ENCODE peak calls at places on chromosome 11, in four cellular contexts. One of them, this sample, is unnamed.

GRCh38 chr11:75862437-75862836 is 47.4 kb downstream of the UVRAG start:
- DNase-seq in PC-3: no peak
- DNase-seq in AG09309: no peak
- DNase-seq in A549: no peak
- DNase-seq in this sample: no peak

GRCh38 chr11:27875480-27876208 is 175.4 kb upstream of the BDNF start:
- DNase-seq in PC-3: peak
- DNase-seq in AG09309: no peak
- DNase-seq in A549: no peak
- DNase-seq in this sample: peak

GRCh38 chr11:74877132-74877531 is 71.8 kb downstream of the XRRA1 start:
- DNase-seq in PC-3: peak
- DNase-seq in A549: peak
- DNase-seq in AG09309: no peak
- DNase-seq in this sample: no peak

GRCh38 chr11:47057374-47057773 is 119.3 kb downstream of the ARFGAP2 start:
- DNase-seq in AG09309: no peak
- DNase-seq in PC-3: no peak
- DNase-seq in A549: no peak
- DNase-seq in this sample: no peak

GRCh38 chr11:86800076-86800955 is at the start of gene PRSS23:
- DNase-seq in PC-3: peak
- DNase-seq in A549: peak
- DNase-seq in AG09309: no peak
- DNase-seq in this sample: peak

GRCh38 chr11:124394408-124394807 is 4.4 kb downstream of the OR8B3 start:
- DNase-seq in AG09309: no peak
- DNase-seq in PC-3: peak
- DNase-seq in A549: peak
- DNase-seq in this sample: peak

GRCh38 chr11:16771350-16772140 is 33.1 kb downstream of the C11orf58 start:
- DNase-seq in A549: no peak
- DNase-seq in AG09309: no peak
- DNase-seq in PC-3: no peak
- DNase-seq in this sample: no peak

GRCh38 chr11:44572884-44573283 is 7.4 kb downstream of the CD82 start:
- DNase-seq in A549: no peak
- DNase-seq in AG09309: no peak
- DNase-seq in PC-3: no peak
- DNase-seq in this sample: peak

GRCh38 chr11:105789579-105789978 is 179.7 kb downstream of the GRIA4 start:
- DNase-seq in AG09309: no peak
- DNase-seq in PC-3: no peak
- DNase-seq in A549: no peak
- DNase-seq in this sample: no peak

GRCh38 chr11:18775492-18776292 is 15.9 kb downstream of the PTPN5 start:
- DNase-seq in AG09309: no peak
- DNase-seq in A549: peak
- DNase-seq in PC-3: peak
- DNase-seq in this sample: peak

GRCh38 chr11:134004406-134005197 is 47.8 kb upstream of the IGSF9B start:
- DNase-seq in PC-3: no peak
- DNase-seq in AG09309: no peak
- DNase-seq in A549: no peak
- DNase-seq in this sample: no peak

GRCh38 chr11:1864216-1864615 is 11.3 kb downstream of the LSP1 start:
- DNase-seq in A549: no peak
- DNase-seq in PC-3: no peak
- DNase-seq in AG09309: no peak
- DNase-seq in this sample: no peak

GRCh38 chr11:11826260-11826659 is 15.5 kb upstream of the USP47 start:
- DNase-seq in AG09309: no peak
- DNase-seq in PC-3: no peak
- DNase-seq in A549: no peak
- DNase-seq in this sample: no peak

GRCh38 chr11:19283998-19284397 is 43.3 kb upstream of the E2F8 start:
- DNase-seq in A549: no peak
- DNase-seq in AG09309: no peak
- DNase-seq in PC-3: no peak
- DNase-seq in this sample: no peak

GRCh38 chr11:69000391-69000790 is 12.7 kb downstream of the MRGPRF start:
- DNase-seq in PC-3: no peak
- DNase-seq in A549: no peak
- DNase-seq in AG09309: no peak
- DNase-seq in this sample: no peak

GRCh38 chr11:43747130-43747802 is 66.7 kb downstream of the HSD17B12 start:
- DNase-seq in AG09309: no peak
- DNase-seq in PC-3: no peak
- DNase-seq in A549: no peak
- DNase-seq in this sample: no peak

GRCh38 chr11:81080476-81080875 is 1639.6 kb upstream of the TENM4 start:
- DNase-seq in A549: no peak
- DNase-seq in PC-3: no peak
- DNase-seq in AG09309: no peak
- DNase-seq in this sample: no peak

GRCh38 chr11:61907871-61908729 is 9.3 kb downstream of the RAB3IL1 start:
- DNase-seq in PC-3: no peak
- DNase-seq in AG09309: no peak
- DNase-seq in A549: no peak
- DNase-seq in this sample: no peak

GRCh38 chr11:469684-470667 is 19.9 kb downstream of the PTDSS2 start:
- DNase-seq in A549: peak
- DNase-seq in PC-3: peak
- DNase-seq in AG09309: no peak
- DNase-seq in this sample: peak
- TF ChIP-seq CTCF in A549: no peak
- TF ChIP-seq CTCF in PC-3: peak
- TF ChIP-seq CTCF in AG09309: peak
- TF ChIP-seq CTCF in this sample: peak

GRCh38 chr11:70645537-70645936 is 247.2 kb downstream of the CTTN start:
- DNase-seq in A549: no peak
- DNase-seq in PC-3: no peak
- DNase-seq in AG09309: no peak
- DNase-seq in this sample: no peak
- H3K4me3 ChIP-seq in A549: no peak
- H3K4me3 ChIP-seq in PC-3: no peak
- H3K4me3 ChIP-seq in AG09309: no peak
- H3K4me3 ChIP-seq in this sample: no peak

GRCh38 chr11:126857860-126858808 is 142.4 kb downstream of the KIRREL3 start:
- DNase-seq in AG09309: no peak
- DNase-seq in PC-3: no peak
- DNase-seq in A549: peak
- DNase-seq in this sample: peak

GRCh38 chr11:126861796-126862195 is 138.8 kb downstream of the KIRREL3 start:
- DNase-seq in PC-3: no peak
- DNase-seq in A549: no peak
- DNase-seq in AG09309: no peak
- DNase-seq in this sample: no peak

GRCh38 chr11:126864934-126865333 is 135.6 kb downstream of the KIRREL3 start:
- DNase-seq in AG09309: no peak
- DNase-seq in A549: no peak
- DNase-seq in PC-3: no peak
- DNase-seq in this sample: no peak

GRCh38 chr11:126863294-126863997 is 137.1 kb downstream of the KIRREL3 start:
- DNase-seq in AG09309: no peak
- DNase-seq in PC-3: no peak
- DNase-seq in A549: no peak
- DNase-seq in this sample: no peak

DNA sequence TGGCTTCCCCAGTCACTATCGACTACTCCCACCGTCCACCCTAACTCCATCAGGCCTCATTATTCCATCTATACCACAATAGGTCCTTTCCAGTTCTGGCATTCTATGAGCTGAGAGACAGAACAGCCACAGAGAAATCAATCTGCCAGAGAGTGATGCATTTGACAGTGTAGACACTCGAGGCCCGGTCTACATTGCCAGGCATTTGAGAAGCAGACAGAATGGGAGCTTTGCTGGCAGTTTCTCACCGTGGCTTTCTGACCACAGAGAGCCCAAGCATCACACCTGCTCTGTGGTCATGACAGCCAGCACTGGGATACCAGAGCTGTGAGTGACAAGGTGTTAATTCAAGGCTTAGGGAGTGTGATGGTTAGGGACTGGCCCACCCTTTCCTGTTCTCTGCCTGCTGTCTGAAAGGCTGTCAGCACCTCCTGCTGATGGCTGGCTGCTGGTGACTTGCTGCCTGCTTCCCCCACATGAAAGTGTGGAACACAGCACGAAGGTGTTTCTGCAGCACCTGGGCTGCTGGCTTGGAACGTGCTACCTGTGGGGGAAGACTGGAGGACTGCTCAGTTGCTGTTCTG is 137.8 kb downstream of the KIRREL3 start:
- DNase-seq in A549: no peak
- DNase-seq in AG09309: no peak
- DNase-seq in PC-3: no peak
- DNase-seq in this sample: no peak
- TF ChIP-seq CTCF in A549: no peak
- TF ChIP-seq CTCF in AG09309: no peak
- TF ChIP-seq CTCF in PC-3: no peak
- TF ChIP-seq CTCF in this sample: no peak

DNA sequence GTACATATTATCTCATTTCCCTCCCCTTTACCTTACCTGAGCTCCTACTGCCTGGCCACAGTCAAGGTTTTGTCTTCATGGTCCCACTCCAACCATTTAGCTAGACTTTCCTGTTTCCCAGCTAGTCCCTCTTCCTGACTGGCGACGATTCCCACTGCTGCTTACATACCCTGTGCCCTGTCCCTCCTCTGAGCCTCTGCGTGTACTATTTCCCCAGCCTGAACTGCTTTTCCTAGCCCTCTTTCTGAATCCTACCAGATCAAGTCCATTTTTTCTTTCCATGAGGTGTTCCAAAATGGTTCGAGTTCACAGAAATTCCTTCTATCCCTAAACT is 23.4 kb downstream of the MRPL16 start:
- DNase-seq in AG09309: no peak
- DNase-seq in PC-3: no peak
- DNase-seq in A549: no peak
- DNase-seq in this sample: no peak
- H3K4me3 ChIP-seq in AG09309: no peak
- H3K4me3 ChIP-seq in PC-3: peak
- H3K4me3 ChIP-seq in A549: no peak
- H3K4me3 ChIP-seq in this sample: no peak

DNA sequence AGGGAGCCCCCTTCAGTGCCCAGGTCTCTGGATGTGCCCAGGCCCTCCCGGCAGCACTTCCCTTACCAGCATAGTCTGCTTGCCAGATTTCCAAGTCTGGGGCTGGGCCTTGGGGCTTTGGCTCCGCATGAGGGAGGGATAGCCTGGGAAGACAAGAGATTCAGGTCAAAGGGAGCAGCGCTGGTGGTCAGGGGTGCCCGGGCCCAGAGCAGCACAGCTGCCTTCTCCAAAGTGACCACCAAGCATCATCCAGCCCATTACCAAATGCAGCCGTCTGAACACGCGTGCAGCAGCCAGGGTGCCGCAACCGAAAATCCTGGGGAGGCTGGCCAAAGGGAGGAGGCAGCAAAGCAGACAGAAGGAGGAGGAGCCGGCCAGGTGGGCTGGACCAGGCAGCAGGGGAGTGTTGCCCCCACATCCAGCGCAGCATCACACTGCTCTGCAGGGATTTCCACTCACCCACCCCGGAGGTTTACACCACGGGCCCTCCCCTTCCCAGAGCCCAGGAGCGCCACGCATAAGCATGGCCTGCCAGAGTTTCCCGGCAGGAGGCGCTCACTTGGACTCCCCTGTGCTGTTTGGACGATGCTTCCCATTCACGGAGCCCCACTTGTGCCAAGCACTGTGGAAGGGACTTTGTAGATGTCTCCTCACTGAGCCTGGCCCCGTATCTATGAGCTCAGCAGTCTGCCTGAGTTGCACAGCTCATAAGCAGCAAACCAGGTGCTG is 22.5 kb downstream of the TRIM29 start:
- DNase-seq in AG09309: no peak
- DNase-seq in PC-3: no peak
- DNase-seq in A549: no peak
- DNase-seq in this sample: no peak
- TF ChIP-seq CTCF in AG09309: no peak
- TF ChIP-seq CTCF in PC-3: peak
- TF ChIP-seq CTCF in A549: no peak
- TF ChIP-seq CTCF in this sample: peak

DNA sequence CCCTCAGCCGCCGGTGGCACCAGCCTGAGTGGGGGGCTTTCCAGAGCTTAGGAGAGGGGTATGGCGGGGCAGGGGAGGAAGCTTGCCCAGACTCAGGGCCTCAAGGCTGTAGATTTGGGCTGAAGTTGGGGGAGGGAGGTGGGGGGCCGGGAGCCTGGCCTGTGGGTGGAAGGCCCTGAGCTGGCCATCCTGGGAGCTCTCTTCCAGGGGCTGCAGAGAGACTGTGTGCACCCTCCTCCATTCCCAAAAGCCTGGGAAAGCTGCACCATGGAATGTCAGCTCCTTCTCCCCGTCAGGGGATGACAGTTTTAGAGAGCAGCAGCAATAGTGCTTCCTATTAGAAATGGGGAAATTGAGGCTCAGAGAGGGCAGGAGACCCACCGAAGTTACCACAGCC is 1.0 kb downstream of the SYT12 start:
- DNase-seq in AG09309: no peak
- DNase-seq in A549: no peak
- DNase-seq in PC-3: no peak
- DNase-seq in this sample: no peak
- H3K4me3 ChIP-seq in AG09309: no peak
- H3K4me3 ChIP-seq in A549: peak
- H3K4me3 ChIP-seq in PC-3: peak
- H3K4me3 ChIP-seq in this sample: peak

DNA sequence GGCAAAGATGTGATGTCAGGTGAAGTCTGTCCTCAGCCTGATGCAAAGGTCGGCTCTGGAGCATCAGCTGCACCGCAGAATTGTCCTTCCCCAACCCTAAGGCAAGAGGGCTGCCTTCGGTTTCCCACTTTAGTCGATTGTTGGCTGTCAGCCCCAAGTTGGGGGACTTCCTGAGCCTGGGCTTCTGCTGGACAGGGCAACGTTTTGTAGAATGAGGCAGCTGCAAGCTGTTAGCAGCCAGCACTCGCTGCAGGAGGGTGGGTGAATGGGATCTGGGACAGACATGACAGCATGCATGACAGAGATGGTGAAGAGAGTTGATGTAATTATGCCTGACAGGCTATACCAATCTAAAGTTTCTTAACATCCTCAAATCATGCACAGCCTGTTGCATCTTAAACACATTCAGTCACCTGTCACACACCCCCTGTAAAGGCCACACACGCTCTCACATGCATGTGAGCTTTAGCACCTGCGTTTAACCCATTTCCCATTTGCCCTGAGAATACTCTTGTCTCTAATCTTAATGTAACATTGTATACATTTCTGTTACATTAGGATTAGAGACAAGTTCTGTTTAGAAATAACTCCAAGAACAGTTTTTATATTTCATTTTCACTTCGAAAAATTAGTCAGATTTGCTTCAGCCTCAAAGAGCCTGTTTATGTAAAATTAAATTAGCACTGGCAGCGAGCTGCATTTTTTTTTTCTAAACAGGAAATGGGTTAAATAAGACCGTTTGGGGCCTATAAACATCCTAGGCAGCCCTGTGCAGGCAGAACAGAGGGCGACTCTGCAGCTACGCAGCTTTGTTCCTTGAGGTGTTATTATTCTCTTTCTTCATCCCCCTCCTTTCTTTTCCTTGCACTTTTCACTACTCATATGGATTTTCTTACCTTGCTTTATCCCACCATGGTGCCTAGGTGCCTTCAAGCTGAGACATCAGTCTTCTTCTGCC is 49.0 kb downstream of the CWC15 start:
- DNase-seq in AG09309: no peak
- DNase-seq in PC-3: no peak
- DNase-seq in A549: no peak
- DNase-seq in this sample: no peak
- TF ChIP-seq CTCF in AG09309: no peak
- TF ChIP-seq CTCF in PC-3: no peak
- TF ChIP-seq CTCF in A549: no peak
- TF ChIP-seq CTCF in this sample: no peak